ENCODE peak calls at places on chromosomes 13 and 19, in five cellular contexts. F is SK-N-SH, Y is A549, R is K562, T is GM12878. K is an unnamed sample.

GRCh38 chr19:52270266-52270885 is 989 bp downstream of the ZNF766 start:
- DNase-seq in F (peak), T (no peak), Y (peak), R (no peak), K (peak)

GRCh38 chr19:6014551-6015135 is 36.7 kb upstream of the RANBP3 start:
- DNase-seq in Y (no peak), F (peak), R (no peak), T (no peak), K (no peak)

GRCh38 chr19:49427855-49428546 is 2.8 kb downstream of the GFY start:
- DNase-seq in T (no peak), Y (no peak), R (peak), F (peak), K (no peak)

GRCh38 chr13:67792151-67792665 is 562.1 kb upstream of the PCDH9 start:
- DNase-seq in R (no peak), F (no peak), T (no peak), Y (no peak), K (no peak)

GRCh38 chr19:15290149-15290548 is 42.2 kb downstream of the BRD4 start:
- DNase-seq in T (no peak), F (no peak), R (no peak), Y (no peak), K (no peak)

GRCh38 chr19:4962085-4962619 is 6.8 kb upstream of the KDM4B start:
- DNase-seq in R (no peak), T (no peak), Y (no peak), F (no peak), K (no peak)

GRCh38 chr13:110949116-110949515 is 34.2 kb upstream of the ANKRD10 start:
- DNase-seq in F (no peak), T (no peak), R (no peak), Y (no peak), K (no peak)

GRCh38 chr13:48653074-48654054 is at the start of gene CYSLTR2:
- DNase-seq in Y (peak), R (no peak), T (peak), F (peak), K (peak)

GRCh38 chr19:56261145-56261544 is 11.4 kb upstream of the EDDM13 start:
- DNase-seq in R (no peak), F (peak), T (no peak), Y (no peak), K (no peak)

GRCh38 chr19:5336195-5336965 is 4.2 kb downstream of the PTPRS start:
- DNase-seq in R (no peak), F (no peak), T (no peak), Y (no peak), K (no peak)

GRCh38 chr19:2332341-2333026 is 4.0 kb downstream of the SPPL2B start:
- DNase-seq in R (no peak), Y (no peak), T (peak), F (no peak), K (no peak)

GRCh38 chr19:46345157-46345556 is 1.7 kb upstream of the PPP5C start:
- DNase-seq in R (no peak), Y (no peak), T (no peak), F (no peak), K (no peak)

GRCh38 chr13:40668335-40668734 is 1.9 kb upstream of the FOXO1 start:
- DNase-seq in F (no peak), T (no peak), Y (peak), R (peak), K (no peak)

GRCh38 chr13:95246292-95247082 is 54.8 kb downstream of the ABCC4 start:
- DNase-seq in R (no peak), F (no peak), Y (no peak), T (no peak), K (no peak)
- TF ChIP-seq RCOR1 in R (no peak), F (no peak), Y (no peak), T (no peak), K (no peak)

DNA sequence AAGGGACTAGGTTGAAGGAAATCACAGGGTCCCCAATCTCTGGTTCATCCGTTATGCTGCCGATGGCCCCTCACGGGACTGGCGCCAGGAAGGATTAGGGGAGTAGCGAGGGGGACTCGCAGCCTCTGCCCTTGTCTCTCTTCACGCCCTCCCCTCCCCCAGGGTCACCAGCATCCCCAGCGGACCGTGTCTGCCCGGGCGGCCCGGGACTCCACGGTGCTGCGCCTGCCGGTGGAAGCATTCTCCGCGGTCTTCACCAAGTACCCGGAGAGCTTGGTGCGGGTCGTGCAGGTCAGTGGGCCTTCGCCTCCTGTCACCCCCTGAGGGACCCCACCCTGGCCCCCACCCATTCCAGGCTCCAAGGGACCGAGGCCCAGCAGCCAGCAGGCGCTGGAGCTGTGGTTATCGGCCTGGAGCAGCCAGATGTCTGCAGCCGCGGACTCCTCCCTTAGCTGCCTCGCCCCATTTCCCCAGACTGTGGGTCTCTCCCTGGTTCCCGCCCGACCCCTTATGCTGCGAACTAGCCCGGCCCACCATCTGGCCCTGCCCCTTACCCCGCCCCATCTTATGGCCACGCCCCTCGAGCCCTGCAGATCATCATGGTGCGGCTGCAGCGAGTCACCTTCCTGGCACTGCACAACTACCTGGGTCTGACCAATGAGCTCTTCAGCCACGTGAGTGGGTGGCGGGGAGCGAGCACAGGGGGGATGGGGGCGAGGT is 5.4 kb downstream of the PNPLA6 start:
- DNase-seq in R (peak), Y (peak), F (peak), T (no peak), K (peak)
- TF ChIP-seq RCOR1 in R (no peak), Y (no peak), F (no peak), T (no peak), K (no peak)

GRCh38 chr19:17855333-17856152 is 4.2 kb upstream of the RPL18A start:
- DNase-seq in Y (peak), R (peak), F (peak), T (peak), K (peak)
- TF ChIP-seq RCOR1 in Y (no peak), R (no peak), F (peak), T (no peak), K (no peak)

DNA sequence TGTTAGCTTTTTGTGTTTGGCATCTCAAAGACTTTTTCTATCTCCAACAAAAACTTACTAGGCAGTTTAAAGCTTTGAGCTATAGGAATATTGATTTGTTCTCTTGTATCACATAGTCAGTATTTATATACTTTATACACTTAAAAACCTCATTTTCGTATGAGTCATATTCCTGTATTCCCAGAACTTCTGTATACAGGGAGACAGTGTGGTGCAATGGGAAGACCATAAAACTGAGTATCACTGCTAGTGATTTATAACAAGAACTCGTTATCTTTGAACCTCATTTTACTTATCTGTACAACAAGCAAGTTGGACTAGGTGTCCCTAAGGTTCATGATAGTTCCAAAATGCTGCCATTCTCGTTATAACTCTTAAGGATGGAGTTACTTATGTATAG is 6.3 kb downstream of the GPR180 start:
- DNase-seq in T (no peak), R (no peak), Y (no peak), F (no peak), K (peak)
- TF ChIP-seq RCOR1 in T (no peak), R (no peak), Y (no peak), F (no peak), K (no peak)

GRCh38 chr13:21458457-21458815 is 667 bp downstream of the ZDHHC20 start:
- DNase-seq in R (peak), Y (peak), F (peak), T (no peak), K (no peak)
- TF ChIP-seq RCOR1 in R (no peak), Y (no peak), F (no peak), T (no peak), K (no peak)

DNA sequence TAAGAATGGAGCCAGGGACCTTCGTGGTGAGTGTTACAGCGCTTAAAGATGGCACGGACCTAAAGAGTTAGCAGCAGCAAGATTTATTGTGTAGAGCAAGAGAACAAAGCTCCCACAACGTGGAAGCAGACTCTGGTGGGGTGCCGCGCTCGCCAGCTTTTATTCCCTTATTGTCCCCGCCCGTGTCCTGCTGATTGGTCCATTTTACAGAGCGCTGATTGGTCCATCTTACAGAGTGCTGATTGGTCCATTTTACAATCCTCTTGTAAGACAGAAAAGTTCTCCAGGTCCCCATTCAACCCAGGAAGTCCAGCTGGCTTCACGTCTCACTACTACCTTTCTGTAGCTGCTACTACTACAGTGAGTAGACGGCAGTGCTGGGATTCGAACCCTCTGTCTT is 6.0 kb downstream of the OSCAR start:
- DNase-seq in T (no peak), R (no peak), F (no peak), Y (no peak), K (no peak)
- TF ChIP-seq RCOR1 in T (no peak), R (no peak), F (no peak), Y (no peak), K (no peak)

DNA sequence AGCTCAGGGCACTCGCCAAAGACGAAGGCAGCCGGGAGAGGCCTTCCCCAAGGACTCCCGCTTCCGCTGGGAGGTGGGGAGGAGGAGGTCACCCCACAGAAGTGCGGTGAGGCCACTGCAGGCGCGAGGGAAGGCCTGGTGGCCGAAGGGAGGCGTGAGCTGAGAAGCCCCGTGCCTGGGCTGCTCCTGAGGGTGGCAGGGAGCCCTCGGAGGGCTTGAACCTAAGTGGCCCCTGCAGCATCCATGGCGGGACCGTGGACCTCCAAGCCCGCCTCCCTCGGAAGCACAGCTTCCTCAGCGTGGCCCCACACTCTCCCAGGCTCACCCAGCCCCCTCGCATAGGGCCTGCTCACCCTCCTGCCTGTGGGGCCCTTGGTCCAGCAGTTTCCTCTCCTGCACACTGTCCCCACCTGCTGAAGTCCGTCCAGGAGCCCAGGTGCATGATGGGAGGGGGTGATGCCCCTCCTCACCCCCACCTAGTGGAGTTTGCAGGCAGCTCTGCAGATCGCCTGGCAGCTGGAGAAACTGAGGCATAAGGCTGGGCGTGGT is 25.9 kb downstream of the EFNA2 start:
- DNase-seq in F (no peak), Y (peak), R (no peak), T (no peak), K (no peak)
- TF ChIP-seq RCOR1 in F (no peak), Y (no peak), R (no peak), T (no peak), K (no peak)

DNA sequence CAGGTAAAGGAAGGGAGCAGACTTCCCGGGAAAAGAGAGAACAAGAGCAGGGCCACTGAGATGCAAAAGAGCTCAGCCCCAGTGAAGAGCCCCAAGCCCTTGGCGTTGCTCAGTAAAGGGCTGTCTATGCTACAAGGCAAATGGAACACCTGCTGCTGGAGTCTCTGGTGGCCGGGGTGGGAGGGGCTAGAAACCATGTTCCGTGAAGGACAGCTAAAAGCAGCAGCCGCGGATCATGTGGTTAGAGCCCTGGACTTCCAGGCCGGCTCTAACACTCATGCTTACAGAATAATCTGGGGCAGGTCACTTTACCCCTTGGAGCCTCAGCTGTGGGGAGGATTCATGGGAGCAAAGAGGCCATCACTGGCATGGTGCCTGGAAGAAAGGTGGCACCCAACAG is 17.8 kb downstream of the POU2F2 start:
- DNase-seq in R (no peak), F (no peak), Y (no peak), T (peak), K (no peak)
- TF ChIP-seq RCOR1 in R (no peak), F (no peak), Y (no peak), T (no peak), K (no peak)

DNA sequence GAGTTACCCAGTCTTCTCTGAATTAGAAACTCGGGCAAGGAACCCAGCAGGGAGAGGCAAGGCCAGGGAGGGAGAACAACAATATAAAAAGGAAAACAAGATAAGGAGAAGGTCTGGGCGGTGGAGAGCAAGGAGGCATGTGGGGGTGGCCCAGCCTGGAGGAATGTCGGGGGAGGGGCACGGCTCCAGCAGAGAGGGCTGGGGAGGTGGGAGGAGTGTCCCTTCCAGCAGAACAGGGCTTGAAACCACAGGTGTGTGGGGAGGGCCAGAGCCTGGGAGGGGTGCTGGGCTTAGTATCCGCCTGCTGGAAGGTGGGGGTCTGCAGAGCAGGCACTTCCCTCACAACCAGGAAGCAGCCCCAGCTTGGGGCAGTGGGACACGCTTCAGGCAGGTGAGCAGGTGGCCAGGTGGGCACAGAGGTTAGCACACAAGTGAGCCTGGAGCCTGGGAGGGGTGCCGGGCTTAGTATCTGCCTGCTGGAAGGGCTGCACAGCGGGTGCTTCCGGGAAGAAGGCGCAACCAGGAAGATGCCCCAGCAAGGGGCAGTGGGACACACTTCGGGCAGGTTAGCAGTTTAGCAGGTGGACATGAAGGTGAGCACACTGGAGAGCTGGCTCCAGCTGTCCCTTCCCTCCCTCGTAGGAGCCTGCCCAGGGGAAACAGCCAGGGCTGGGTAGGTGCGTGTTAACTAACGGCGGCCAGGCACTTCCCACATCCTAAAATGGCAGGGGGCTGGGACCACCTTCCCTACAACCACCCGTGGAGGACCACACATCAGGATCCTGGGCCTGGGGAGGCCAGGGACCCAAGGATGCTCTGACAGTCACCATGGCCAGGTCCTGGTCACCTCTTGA is 3.1 kb downstream of the GAS6 start:
- DNase-seq in R (peak), T (no peak), F (no peak), Y (no peak), K (no peak)
- TF ChIP-seq RCOR1 in R (no peak), T (no peak), F (no peak), Y (no peak), K (no peak)

K was measured in IMR-90.